ENCODE peak calls at places on chromosomes 7 and 10, in four cellular contexts. Z, E, A and L are unnamed samples.

GRCh38 chr7:121395494-121395960 is 581 bp downstream of the FAM3C start:
- DNase-seq in Z (peak), E (no peak), A (no peak), L (no peak)

GRCh38 chr10:131279516-131279915 is 32.0 kb downstream of the TCERG1L start:
- DNase-seq in Z (no peak), E (no peak), A (no peak), L (no peak)

GRCh38 chr10:71812016-71812912 is 38.8 kb downstream of the PSAP start:
- DNase-seq in Z (peak), E (peak), A (peak), L (peak)

GRCh38 chr7:102198557-102198956 is 88.1 kb upstream of the SH2B2 start:
- DNase-seq in Z (no peak), E (no peak), A (no peak), L (no peak)

GRCh38 chr7:132577206-132578049 is 1.2 kb upstream of the PLXNA4 start:
- DNase-seq in Z (no peak), E (no peak), A (peak), L (peak)

GRCh38 chr10:93071674-93072224 is 1.9 kb upstream of the CYP26A1 start:
- DNase-seq in Z (no peak), E (no peak), A (no peak), L (no peak)

GRCh38 chr10:80632742-80633141 is 95.0 kb downstream of the SH2D4B start:
- DNase-seq in Z (no peak), E (no peak), A (no peak), L (no peak)

GRCh38 chr7:40598915-40599314 is 464.1 kb downstream of the SUGCT start:
- DNase-seq in Z (no peak), E (no peak), A (no peak), L (no peak)

GRCh38 chr7:44062180-44062902 is 3.0 kb downstream of the PGAM2 start:
- DNase-seq in Z (no peak), E (no peak), A (no peak), L (no peak)

GRCh38 chr10:59805043-59805442 is 51.8 kb upstream of the MRLN start:
- DNase-seq in Z (no peak), E (no peak), A (peak), L (no peak)

GRCh38 chr7:66508431-66508830 is 120.2 kb upstream of the KCTD7 start:
- DNase-seq in Z (no peak), E (no peak), A (no peak), L (no peak)

GRCh38 chr7:112430649-112431048 is 19.6 kb upstream of the IFRD1 start:
- DNase-seq in Z (no peak), E (no peak), A (no peak), L (no peak)

GRCh38 chr7:106552645-106553445 is 108.1 kb downstream of the CCDC71L start:
- DNase-seq in Z (peak), E (no peak), A (no peak), L (no peak)

GRCh38 chr7:80763289-80763688 is 124.8 kb downstream of the CD36 start:
- DNase-seq in Z (no peak), E (no peak), A (no peak), L (no peak)

GRCh38 chr7:84538268-84538667 is 343.7 kb upstream of the SEMA3A start:
- DNase-seq in Z (no peak), E (no peak), A (no peak), L (no peak)

GRCh38 chr7:117319211-117319610 is 3.6 kb downstream of the WNT2 start:
- DNase-seq in Z (no peak), E (no peak), A (no peak), L (no peak)

GRCh38 chr7:128886391-128887168 is 23.9 kb downstream of the ATP6V1F start:
- DNase-seq in Z (no peak), E (no peak), A (no peak), L (no peak)

GRCh38 chr10:49349390-49349789 is 46.5 kb downstream of the DRGX start:
- DNase-seq in Z (no peak), E (no peak), A (no peak), L (no peak)

GRCh38 chr10:104311184-104311720 is 27.0 kb downstream of the ITPRIP start:
- DNase-seq in Z (no peak), E (no peak), A (no peak), L (no peak)

GRCh38 chr10:17062493-17063487 is 66.8 kb downstream of the CUBN start:
- DNase-seq in Z (no peak), E (no peak), A (no peak), L (peak)

GRCh38 chr7:41880107-41880506 is 177.2 kb upstream of the INHBA start:
- DNase-seq in Z (no peak), E (no peak), A (no peak), L (peak)

GRCh38 chr7:47647213-47647985 is 65.5 kb upstream of the TNS3 start:
- DNase-seq in Z (no peak), E (no peak), A (no peak), L (no peak)

GRCh38 chr7:1940402-1940786 is 270.3 kb downstream of the ELFN1 start:
- DNase-seq in Z (peak), E (peak), A (no peak), L (no peak)

GRCh38 chr7:50641442-50642405 is 76.5 kb upstream of the DDC start:
- DNase-seq in Z (no peak), E (no peak), A (no peak), L (no peak)

GRCh38 chr10:55474258-55474657 is 673.2 kb upstream of the PCDH15 start:
- DNase-seq in Z (no peak), E (no peak), A (no peak), L (no peak)

GRCh38 chr7:1508277-1508758 is 4.1 kb upstream of the INTS1 start:
- DNase-seq in Z (no peak), E (no peak), A (no peak), L (no peak)

GRCh38 chr7:12573885-12574284 is 3.4 kb downstream of the SCIN start:
- DNase-seq in Z (no peak), E (no peak), A (no peak), L (no peak)

GRCh38 chr7:48638041-48638440 is 286.3 kb upstream of the CDC14C start:
- DNase-seq in Z (no peak), E (no peak), A (no peak), L (no peak)

GRCh38 chr7:951881-952547 is 2.5 kb downstream of the ADAP1 start:
- DNase-seq in Z (no peak), E (no peak), A (no peak), L (no peak)

GRCh38 chr10:60662917-60663614 is 115.2 kb upstream of the CDK1 start:
- DNase-seq in Z (no peak), E (no peak), A (no peak), L (no peak)

GRCh38 chr7:64614812-64615211 is 51.1 kb upstream of the ZNF107 start:
- DNase-seq in Z (no peak), E (no peak), A (no peak), L (no peak)

GRCh38 chr7:134365341-134366054 is 48.8 kb upstream of the SLC35B4 start:
- DNase-seq in Z (no peak), E (no peak), A (no peak), L (peak)

GRCh38 chr7:36287371-36288241 is 102.1 kb upstream of the ANLN start:
- DNase-seq in Z (peak), E (no peak), A (no peak), L (no peak)

GRCh38 chr7:109901916-109902315 is 1189.0 kb upstream of the LRRN3 start:
- DNase-seq in Z (no peak), E (no peak), A (no peak), L (no peak)

GRCh38 chr7:55171157-55171556 is 152.3 kb downstream of the EGFR start:
- DNase-seq in Z (no peak), E (no peak), A (no peak), L (no peak)